ENCODE peak calls at places on chromosomes 2 and 18, in six cellular contexts. H is neuronal stem cell, D is mesendoderm, L is mesenchymal stem cell, R is IMR-90, Z is H9. M is an unnamed sample.

GRCh38 chr2:231244382-231245252 is 46.2 kb downstream of the ARMC9 start:
- DNase-seq in H (no peak), D (peak), L (no peak), R (no peak), Z (no peak), M (no peak)

GRCh38 chr18:44731866-44732555 is 51.3 kb downstream of the SETBP1 start:
- DNase-seq in H (no peak), D (no peak), L (peak), R (peak), Z (no peak), M (peak)

GRCh38 chr18:35097763-35098162 is 56.5 kb downstream of the MAPRE2 start:
- DNase-seq in H (no peak), D (no peak), L (no peak), R (no peak), Z (no peak), M (no peak)

GRCh38 chr2:192571636-192572035 is 376.9 kb upstream of the TMEFF2 start:
- DNase-seq in H (no peak), D (no peak), L (no peak), R (no peak), Z (no peak), M (no peak)

GRCh38 chr2:141728142-141728541 is 402.7 kb downstream of the LRP1B start:
- DNase-seq in H (no peak), D (peak), L (no peak), R (no peak), Z (no peak), M (no peak)

GRCh38 chr18:56322403-56322802 is 316.0 kb downstream of the TXNL1 start:
- DNase-seq in H (peak), D (no peak), L (no peak), R (no peak), Z (no peak), M (no peak)

GRCh38 chr2:102385522-102385921 is 29.9 kb downstream of the IL18R1 start:
- DNase-seq in H (no peak), D (no peak), L (no peak), R (no peak), Z (no peak), M (no peak)

GRCh38 chr18:58639751-58640427 is 11.0 kb upstream of the ALPK2 start:
- DNase-seq in H (no peak), D (peak), L (peak), R (peak), Z (no peak), M (no peak)

GRCh38 chr2:62452701-62453449 is 53.1 kb downstream of the TMEM17 start:
- DNase-seq in H (no peak), D (no peak), L (no peak), R (no peak), Z (no peak), M (no peak)

GRCh38 chr2:3762771-3763447 is 59.5 kb downstream of the DCDC2C start:
- DNase-seq in H (no peak), D (no peak), L (no peak), R (no peak), Z (no peak), M (no peak)

GRCh38 chr2:149446735-149447134 is 116.3 kb downstream of the LYPD6 start:
- DNase-seq in H (no peak), D (no peak), L (no peak), R (no peak), Z (no peak), M (no peak)

GRCh38 chr2:20580690-20581437 is 70.0 kb downstream of the HS1BP3 start:
- DNase-seq in H (no peak), D (no peak), L (no peak), R (peak), Z (no peak), M (no peak)

GRCh38 chr2:5666798-5667197 is 25.4 kb upstream of the SOX11 start:
- DNase-seq in H (no peak), D (peak), L (no peak), R (peak), Z (peak), M (no peak)

GRCh38 chr18:27887287-27887686 is 289.6 kb downstream of the CDH2 start:
- DNase-seq in H (no peak), D (no peak), L (peak), R (no peak), Z (no peak), M (no peak)

GRCh38 chr2:237612527-237613357 is 14.6 kb upstream of the LRRFIP1 start:
- DNase-seq in H (no peak), D (no peak), L (no peak), R (no peak), Z (no peak), M (no peak)

GRCh38 chr2:224982910-224983688 is 59.2 kb downstream of the DOCK10 start:
- DNase-seq in H (no peak), D (no peak), L (peak), R (peak), Z (no peak), M (no peak)

GRCh38 chr18:31513189-31513907 is 15.4 kb downstream of the DSG2 start:
- DNase-seq in H (no peak), D (peak), L (peak), R (peak), Z (no peak), M (peak)

GRCh38 chr18:23380817-23381216 is 72.3 kb upstream of the RIOK3 start:
- DNase-seq in H (no peak), D (no peak), L (peak), R (peak), Z (no peak), M (no peak)

GRCh38 chr2:222707689-222708273 is 36.3 kb downstream of the MOGAT1 start:
- DNase-seq in H (no peak), D (no peak), L (peak), R (peak), Z (no peak), M (peak)
- H2BK5ac ChIP-seq in H (no peak), D (no peak), L (no peak), R (peak), Z (no peak), M (no peak)

GRCh38 chr18:48536516-48536915 is 2.3 kb upstream of the CTIF start:
- DNase-seq in H (no peak), D (no peak), L (no peak), R (no peak), Z (peak), M (no peak)

GRCh38 chr18:48540329-48541025 is 1.6 kb downstream of the CTIF start:
- DNase-seq in H (peak), D (peak), L (peak), R (peak), Z (peak), M (peak)

GRCh38 chr18:48539406-48540328 is 836 bp downstream of the CTIF start:
- DNase-seq in H (peak), D (peak), L (peak), R (peak), Z (peak), M (peak)

GRCh38 chr18:48541026-48541746 is 2.4 kb downstream of the CTIF start:
- DNase-seq in H (peak), D (peak), L (peak), R (peak), Z (peak), M (peak)

DNA sequence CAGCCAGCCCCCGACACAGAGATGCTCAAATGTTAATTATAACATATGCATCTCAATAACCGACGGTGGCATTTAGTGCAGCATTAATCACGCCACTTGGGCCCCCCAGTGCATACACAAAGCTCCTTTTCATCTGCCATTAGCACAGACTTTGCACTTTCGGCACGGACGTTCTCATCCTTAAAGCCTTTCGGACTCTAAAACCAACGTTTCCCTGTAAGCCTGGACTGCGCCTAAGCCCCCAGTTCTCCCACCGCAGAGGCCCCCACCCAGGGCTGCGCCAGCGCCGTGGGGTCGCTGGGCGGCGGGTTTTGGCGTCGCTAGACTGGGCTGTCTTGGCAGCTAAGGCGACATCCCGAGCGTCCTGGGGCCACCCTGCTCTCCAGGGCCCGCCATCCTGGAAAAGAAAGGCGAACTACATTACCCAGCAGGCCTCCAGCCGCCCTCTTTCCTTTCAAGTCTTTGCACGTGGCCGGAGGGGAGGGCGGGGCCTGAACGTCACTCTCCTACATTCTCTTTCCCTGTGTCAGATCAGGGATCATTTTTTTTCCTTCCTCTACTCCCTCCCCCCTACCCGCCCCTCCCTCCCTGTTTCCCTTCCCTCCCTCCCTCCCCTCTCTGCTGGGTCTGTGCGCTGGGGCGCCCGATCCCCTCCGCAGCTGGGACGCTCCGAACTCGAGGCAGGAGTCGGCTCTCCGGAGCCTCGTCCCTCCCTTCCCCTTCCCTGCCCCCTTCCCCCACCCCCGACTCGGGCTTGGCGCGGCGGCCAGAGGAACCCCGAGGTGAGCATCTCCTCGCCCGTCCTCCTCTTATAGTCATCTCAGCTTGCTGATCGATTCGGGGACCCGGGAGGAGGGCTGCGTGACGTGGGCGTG is at the start of gene CTIF:
- DNase-seq in H (peak), D (peak), L (peak), R (peak), Z (peak), M (peak)
- H2BK5ac ChIP-seq in H (no peak), D (peak), L (peak), R (peak), Z (no peak), M (peak)

DNA sequence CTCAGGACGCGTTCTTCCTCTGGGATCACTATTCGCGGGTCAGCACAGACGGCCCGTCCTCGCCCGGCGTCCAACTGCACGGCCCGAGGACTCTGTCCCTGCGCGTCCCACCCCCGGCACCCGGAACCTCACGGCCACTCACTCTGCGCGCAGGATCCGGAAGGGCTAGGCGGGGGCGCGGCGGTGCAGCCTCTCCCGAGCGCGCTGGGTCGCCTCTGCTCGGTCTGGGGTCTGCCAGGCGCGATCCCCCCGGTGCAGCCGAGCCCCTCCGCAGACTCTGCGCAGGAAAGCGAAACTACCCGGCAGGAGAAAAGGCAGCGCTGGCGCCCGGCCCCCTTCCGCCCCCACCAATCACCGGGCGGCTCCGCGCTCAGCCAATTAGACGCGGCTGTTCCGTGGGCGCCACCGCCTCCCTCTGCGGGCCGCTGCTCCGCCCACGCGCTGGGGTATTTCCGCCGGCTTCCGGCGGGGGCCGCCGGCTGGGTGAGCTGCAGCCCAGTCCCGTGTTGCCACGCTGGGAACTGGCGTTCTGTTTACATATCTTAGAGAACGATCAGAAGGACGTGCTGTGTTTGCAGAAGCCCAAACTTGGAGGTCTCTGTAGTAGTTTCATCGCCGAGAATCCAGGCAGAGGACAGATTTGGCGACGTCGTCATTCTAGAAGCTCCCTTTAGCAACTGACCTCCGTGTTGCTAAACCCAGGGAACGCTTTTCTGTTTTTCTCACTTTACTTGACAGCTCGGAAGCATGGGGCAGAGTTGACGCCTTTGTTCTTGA is at the start of gene STAT1:
- DNase-seq in H (peak), D (peak), L (peak), R (peak), Z (peak), M (peak)
- H2BK5ac ChIP-seq in H (no peak), D (peak), L (peak), R (peak), Z (no peak), M (peak)

GRCh38 chr2:65415091-65415490 is 17.3 kb downstream of the SPRED2 start:
- DNase-seq in H (no peak), D (no peak), L (no peak), R (no peak), Z (no peak), M (no peak)

GRCh38 chr2:65413610-65414009 is 18.8 kb downstream of the SPRED2 start:
- DNase-seq in H (no peak), D (no peak), L (peak), R (peak), Z (no peak), M (no peak)

GRCh38 chr2:65409045-65409444 is 23.4 kb downstream of the SPRED2 start:
- DNase-seq in H (no peak), D (no peak), L (no peak), R (no peak), Z (no peak), M (no peak)

GRCh38 chr2:65413106-65413505 is 19.3 kb downstream of the SPRED2 start:
- DNase-seq in H (no peak), D (no peak), L (no peak), R (no peak), Z (no peak), M (no peak)

GRCh38 chr2:65411056-65411795 is 21.2 kb downstream of the SPRED2 start:
- DNase-seq in H (no peak), D (peak), L (no peak), R (no peak), Z (no peak), M (peak)
- H2BK5ac ChIP-seq in H (no peak), D (no peak), L (no peak), R (no peak), Z (no peak), M (no peak)

GRCh38 chr2:206020151-206020550 is 65.8 kb downstream of the INO80D start:
- DNase-seq in H (no peak), D (no peak), L (no peak), R (no peak), Z (no peak), M (no peak)
- H2BK5ac ChIP-seq in H (no peak), D (no peak), L (no peak), R (no peak), Z (no peak), M (no peak)

GRCh38 chr18:47285456-47285855 is 34.0 kb upstream of the SKOR2 start:
- DNase-seq in H (no peak), D (no peak), L (no peak), R (no peak), Z (no peak), M (no peak)
- H2BK5ac ChIP-seq in H (no peak), D (no peak), L (no peak), R (no peak), Z (no peak), M (no peak)

DNA sequence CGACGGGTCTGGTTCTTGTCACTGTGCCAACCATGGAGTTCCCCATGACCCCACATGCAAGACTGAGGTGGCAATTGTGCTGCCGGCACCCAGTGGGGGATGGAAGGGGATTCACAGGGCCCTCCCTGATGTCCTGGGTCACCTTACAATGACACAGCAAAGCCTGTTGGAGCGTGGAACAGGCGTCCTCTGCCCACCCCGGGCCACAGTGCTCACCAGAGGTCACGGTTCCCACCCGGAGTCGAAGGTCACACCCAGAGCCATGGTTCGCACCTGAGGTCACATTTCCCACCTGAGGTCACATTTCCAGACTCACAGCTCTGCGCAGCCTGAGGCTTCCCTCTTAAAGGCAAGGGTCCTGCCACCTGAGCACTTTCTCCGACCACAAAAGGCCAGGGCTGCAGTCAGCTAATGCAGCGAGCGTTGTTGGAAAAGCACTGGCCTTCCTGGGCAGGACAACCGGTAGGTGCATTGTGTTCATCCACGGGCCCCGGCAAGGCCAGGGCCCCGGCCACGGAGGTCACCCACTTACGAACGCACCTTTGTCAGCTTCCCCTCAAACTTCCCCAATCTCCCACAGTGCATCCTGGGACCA is 24.0 kb downstream of the KIF1A start:
- DNase-seq in H (no peak), D (no peak), L (no peak), R (no peak), Z (no peak), M (no peak)
- H2BK5ac ChIP-seq in H (no peak), D (no peak), L (no peak), R (no peak), Z (no peak), M (no peak)

M was measured in trophoblast cell.